ENCODE peak calls at places on chromosome 12, in eight cellular contexts. Y is cardiac fibroblast; R is ovary; Q is stimulated activated CD8-positive, alpha-beta memory T cell treated with anti-CD3 and anti-CD28 coated beads, Interleukin-7, amount 100 ng/mL, for 4 hours; Z is H4; G is brain microvascular endothelial cell; E is CD8-positive, alpha-beta memory T cell; B is GM12865. L is an unnamed sample.

GRCh38 chr12:10943167-10943566 is 4.1 kb upstream of the TAS2R14 start:
- DNase-seq in Y (no peak), R (no peak), Q (no peak), Z (no peak), G (no peak), E (no peak), B (no peak), L (no peak)

GRCh38 chr12:75887979-75888378 is 143.6 kb downstream of the PHLDA1 start:
- DNase-seq in Y (no peak), R (no peak), Q (no peak), Z (no peak), G (no peak), E (no peak), B (no peak), L (no peak)

GRCh38 chr12:45644521-45644920 is 85.0 kb upstream of the ARID2 start:
- DNase-seq in Y (peak; percentile 58), R (no peak), Q (no peak), Z (peak; percentile 48), G (no peak), E (no peak), B (peak; percentile 30), L (no peak)

GRCh38 chr12:74490390-74491064 is 47.1 kb upstream of the ATXN7L3B start:
- DNase-seq in Y (no peak), R (no peak), Q (no peak), Z (no peak), G (no peak), E (no peak), B (peak; percentile 42), L (no peak)

GRCh38 chr12:51264297-51264696 is 5.9 kb downstream of the SMAGP start:
- DNase-seq in Y (no peak), R (no peak), Q (no peak), Z (no peak), G (no peak), E (no peak), B (no peak), L (no peak)

GRCh38 chr12:121124402-121125109 is 8.1 kb upstream of the P2RX7 start:
- DNase-seq in Y (peak; percentile 88), R (no peak), Q (no peak), Z (peak; percentile 90), G (peak; percentile 95), E (no peak), B (peak; percentile 57), L (no peak)

GRCh38 chr12:92928431-92928961 is 599 bp downstream of the EEA1 start:
- DNase-seq in Y (peak; percentile 18), R (peak; percentile 68), Q (peak; percentile 65), Z (no peak), G (peak; percentile 28), E (no peak), B (peak; percentile 49), L (peak; percentile 20)

GRCh38 chr12:57611116-57611809 is at the start of gene ARHGEF25:
- DNase-seq in Y (peak; percentile 65), R (peak; percentile 86), Q (peak; percentile 35), Z (no peak), G (no peak), E (no peak), B (no peak), L (peak; percentile 33)

GRCh38 chr12:46959484-46959883 is 119.9 kb upstream of the PCED1B start:
- DNase-seq in Y (peak; percentile 79), R (no peak), Q (no peak), Z (peak; percentile 42), G (peak; percentile 86), E (no peak), B (no peak), L (no peak)

GRCh38 chr12:47979166-47979565 is 15.8 kb downstream of the TMEM106C start:
- DNase-seq in Y (no peak), R (no peak), Q (no peak), Z (no peak), G (no peak), E (no peak), B (no peak), L (no peak)

GRCh38 chr12:106369624-106370346 is 12.2 kb downstream of the POLR3B start:
- DNase-seq in Y (peak; percentile 78), R (no peak), Q (no peak), Z (peak; percentile 10), G (peak; percentile 62), E (no peak), B (no peak), L (no peak)

GRCh38 chr12:78331764-78332163 is 501.1 kb downstream of the NAV3 start:
- DNase-seq in Y (peak; percentile 0), R (no peak), Q (no peak), Z (no peak), G (no peak), E (no peak), B (no peak), L (no peak)

GRCh38 chr12:25438638-25439037 is 114.4 kb downstream of the LMNTD1 start:
- DNase-seq in Y (no peak), R (no peak), Q (no peak), Z (peak; percentile 26), G (peak; percentile 22), E (no peak), B (no peak), L (no peak)

GRCh38 chr12:118238888-118239287 is 103.0 kb downstream of the PEBP1 start:
- DNase-seq in Y (no peak), R (no peak), Q (no peak), Z (no peak), G (no peak), E (no peak), B (peak; percentile 50), L (no peak)

GRCh38 chr12:54201001-54201794 is 12.4 kb upstream of the SMUG1 start:
- DNase-seq in Y (peak; percentile 82), R (peak; percentile 79), Q (peak; percentile 36), Z (peak; percentile 69), G (peak; percentile 58), E (peak; percentile 64), B (peak; percentile 73), L (peak; percentile 7)

GRCh38 chr12:13094349-13094748 is 9.1 kb downstream of the GSG1 start:
- DNase-seq in Y (peak; percentile 60), R (no peak), Q (no peak), Z (no peak), G (no peak), E (no peak), B (peak; percentile 66), L (no peak)

GRCh38 chr12:75889214-75889613 is 142.4 kb downstream of the PHLDA1 start:
- DNase-seq in Y (no peak), R (no peak), Q (no peak), Z (no peak), G (no peak), E (no peak), B (no peak), L (peak; percentile 53)

GRCh38 chr12:95201056-95201670 is 16.1 kb downstream of the FGD6 start:
- DNase-seq in Y (peak; percentile 55), R (no peak), Q (no peak), Z (no peak), G (peak; percentile 68), E (no peak), B (peak; percentile 30), L (no peak)

GRCh38 chr12:45039757-45040156 is 11.1 kb downstream of the DBX2 start:
- DNase-seq in Y (no peak), R (no peak), Q (no peak), Z (no peak), G (no peak), E (no peak), B (no peak), L (no peak)

GRCh38 chr12:15209782-15210181 is 11.4 kb downstream of the RERG start:
- DNase-seq in Y (peak; percentile 69), R (no peak), Q (no peak), Z (no peak), G (peak; percentile 79), E (no peak), B (no peak), L (no peak)

GRCh38 chr12:4143909-4144308 is 129.7 kb upstream of the CCND2 start:
- DNase-seq in Y (no peak), R (no peak), Q (no peak), Z (no peak), G (no peak), E (peak; percentile 30), B (no peak), L (no peak)

GRCh38 chr12:106918746-106919145 is 37.0 kb upstream of the TMEM263 start:
- DNase-seq in Y (peak; percentile 29), R (no peak), Q (no peak), Z (no peak), G (peak; percentile 13), E (no peak), B (no peak), L (no peak)

GRCh38 chr12:54352022-54352531 is 12.2 kb downstream of the GPR84 start:
- DNase-seq in Y (peak; percentile 46), R (peak; percentile 85), Q (peak; percentile 30), Z (no peak), G (no peak), E (peak; percentile 36), B (no peak), L (peak; percentile 61)

GRCh38 chr12:26010293-26010821 is 51.9 kb downstream of the RASSF8 start:
- DNase-seq in Y (peak; percentile 54), R (no peak), Q (no peak), Z (peak; percentile 96), G (no peak), E (no peak), B (no peak), L (no peak)

GRCh38 chr12:60921541-60921940 is 1325.7 kb downstream of the SLC16A7 start:
- DNase-seq in Y (no peak), R (no peak), Q (no peak), Z (no peak), G (peak; percentile 12), E (no peak), B (no peak), L (no peak)

GRCh38 chr12:30200864-30201263 is 417.1 kb upstream of the TMTC1 start:
- DNase-seq in Y (peak; percentile 11), R (no peak), Q (no peak), Z (no peak), G (peak; percentile 4), E (no peak), B (no peak), L (no peak)

GRCh38 chr12:66397574-66397973 is 95.3 kb downstream of the HELB start:
- DNase-seq in Y (no peak), R (no peak), Q (no peak), Z (no peak), G (no peak), E (no peak), B (no peak), L (no peak)

GRCh38 chr12:15684896-15685658 is 104.1 kb downstream of the EPS8 start:
- DNase-seq in Y (no peak), R (no peak), Q (no peak), Z (no peak), G (no peak), E (no peak), B (no peak), L (no peak)

GRCh38 chr12:70663838-70664237 is 26.6 kb upstream of the PTPRB start:
- DNase-seq in Y (no peak), R (no peak), Q (no peak), Z (no peak), G (no peak), E (no peak), B (no peak), L (no peak)

GRCh38 chr12:16605666-16606116 is 271 bp downstream of the LMO3 start:
- DNase-seq in Y (peak; percentile 59), R (no peak), Q (no peak), Z (no peak), G (no peak), E (no peak), B (peak; percentile 18), L (peak; percentile 32)

GRCh38 chr12:127620956-127621355 is 646.0 kb upstream of the TMEM132C start:
- DNase-seq in Y (no peak), R (no peak), Q (no peak), Z (no peak), G (no peak), E (no peak), B (no peak), L (no peak)

GRCh38 chr12:42281281-42281680 is 43.2 kb upstream of the YAF2 start:
- DNase-seq in Y (no peak), R (no peak), Q (no peak), Z (no peak), G (no peak), E (no peak), B (no peak), L (no peak)

GRCh38 chr12:64600164-64600561 is 10.1 kb upstream of the RASSF3 start:
- DNase-seq in Y (no peak), R (no peak), Q (no peak), Z (no peak), G (no peak), E (no peak), B (no peak), L (no peak)

GRCh38 chr12:47238665-47239064 is 158.9 kb upstream of the AMIGO2 start:
- DNase-seq in Y (peak; percentile 56), R (no peak), Q (no peak), Z (no peak), G (no peak), E (no peak), B (no peak), L (no peak)

L was measured in caudate nucleus.